ENCODE peak calls at places on chromosomes 6 and 20, in eight cellular contexts. One of them, this sample, is unnamed.

GRCh38 chr6:108847738-108848115 is 495 bp upstream of the ARMC2 start:
- DNase-seq in H9: no peak
- DNase-seq in testis: no peak
- DNase-seq in spleen: no peak
- DNase-seq in CD8-positive, alpha-beta T cell: no peak
- DNase-seq in iPS DF 6.9: no peak
- DNase-seq in pancreas: no peak
- DNase-seq in effector memory CD4-positive, alpha-beta T cell: no peak
- DNase-seq in this sample: no peak

GRCh38 chr6:19465760-19466159 is 371.4 kb upstream of the ID4 start:
- DNase-seq in H9: no peak
- DNase-seq in testis: no peak
- DNase-seq in spleen: no peak
- DNase-seq in CD8-positive, alpha-beta T cell: no peak
- DNase-seq in iPS DF 6.9: no peak
- DNase-seq in pancreas: no peak
- DNase-seq in effector memory CD4-positive, alpha-beta T cell: no peak
- DNase-seq in this sample: no peak

GRCh38 chr6:41683460-41684310 is 45.4 kb downstream of the MDFI start:
- DNase-seq in H9: peak; percentile 84
- DNase-seq in testis: peak; percentile 90
- DNase-seq in spleen: peak; percentile 97
- DNase-seq in CD8-positive, alpha-beta T cell: peak; percentile 75
- DNase-seq in iPS DF 6.9: peak; percentile 54
- DNase-seq in pancreas: peak; percentile 66
- DNase-seq in effector memory CD4-positive, alpha-beta T cell: peak; percentile 33
- DNase-seq in this sample: peak; percentile 96

GRCh38 chr6:73648166-73648565 is 5.6 kb downstream of the SLC17A5 start:
- DNase-seq in H9: no peak
- DNase-seq in testis: no peak
- DNase-seq in spleen: no peak
- DNase-seq in CD8-positive, alpha-beta T cell: no peak
- DNase-seq in iPS DF 6.9: no peak
- DNase-seq in pancreas: no peak
- DNase-seq in effector memory CD4-positive, alpha-beta T cell: no peak
- DNase-seq in this sample: no peak

GRCh38 chr6:114084327-114084890 is 113.5 kb upstream of the HDAC2 start:
- DNase-seq in H9: no peak
- DNase-seq in testis: peak; percentile 64
- DNase-seq in spleen: no peak
- DNase-seq in CD8-positive, alpha-beta T cell: no peak
- DNase-seq in iPS DF 6.9: no peak
- DNase-seq in pancreas: no peak
- DNase-seq in effector memory CD4-positive, alpha-beta T cell: no peak
- DNase-seq in this sample: peak; percentile 37

GRCh38 chr6:143970827-143971226 is 37.2 kb downstream of the PLAGL1 start:
- DNase-seq in H9: no peak
- DNase-seq in testis: no peak
- DNase-seq in spleen: no peak
- DNase-seq in CD8-positive, alpha-beta T cell: no peak
- DNase-seq in iPS DF 6.9: no peak
- DNase-seq in pancreas: no peak
- DNase-seq in effector memory CD4-positive, alpha-beta T cell: no peak
- DNase-seq in this sample: no peak

GRCh38 chr6:88166493-88166900 is 350 bp upstream of the CNR1 start:
- DNase-seq in H9: no peak
- DNase-seq in testis: peak; percentile 34
- DNase-seq in spleen: peak; percentile 85
- DNase-seq in CD8-positive, alpha-beta T cell: no peak
- DNase-seq in iPS DF 6.9: no peak
- DNase-seq in pancreas: no peak
- DNase-seq in effector memory CD4-positive, alpha-beta T cell: no peak
- DNase-seq in this sample: peak; percentile 84

GRCh38 chr6:169229611-169230321 is 23.9 kb downstream of the THBS2 start:
- DNase-seq in H9: no peak
- DNase-seq in testis: no peak
- DNase-seq in spleen: no peak
- DNase-seq in CD8-positive, alpha-beta T cell: no peak
- DNase-seq in iPS DF 6.9: no peak
- DNase-seq in pancreas: no peak
- DNase-seq in effector memory CD4-positive, alpha-beta T cell: no peak
- DNase-seq in this sample: no peak

GRCh38 chr6:90463359-90463758 is 123.5 kb downstream of the MAP3K7 start:
- DNase-seq in H9: no peak
- DNase-seq in testis: no peak
- DNase-seq in spleen: no peak
- DNase-seq in CD8-positive, alpha-beta T cell: no peak
- DNase-seq in iPS DF 6.9: no peak
- DNase-seq in pancreas: no peak
- DNase-seq in effector memory CD4-positive, alpha-beta T cell: peak; percentile 18
- DNase-seq in this sample: no peak

GRCh38 chr6:72140795-72141194 is 254.4 kb downstream of the RIMS1 start:
- DNase-seq in H9: no peak
- DNase-seq in testis: no peak
- DNase-seq in spleen: no peak
- DNase-seq in CD8-positive, alpha-beta T cell: no peak
- DNase-seq in iPS DF 6.9: no peak
- DNase-seq in pancreas: no peak
- DNase-seq in effector memory CD4-positive, alpha-beta T cell: no peak
- DNase-seq in this sample: no peak

GRCh38 chr20:50163570-50164317 is 10.2 kb upstream of the PEDS1 start:
- DNase-seq in H9: no peak
- DNase-seq in testis: no peak
- DNase-seq in spleen: no peak
- DNase-seq in CD8-positive, alpha-beta T cell: no peak
- DNase-seq in iPS DF 6.9: no peak
- DNase-seq in pancreas: no peak
- DNase-seq in effector memory CD4-positive, alpha-beta T cell: no peak
- DNase-seq in this sample: no peak

GRCh38 chr20:46642265-46642942 is 8.9 kb downstream of the SLC13A3 start:
- DNase-seq in H9: no peak
- DNase-seq in testis: no peak
- DNase-seq in spleen: no peak
- DNase-seq in CD8-positive, alpha-beta T cell: no peak
- DNase-seq in iPS DF 6.9: no peak
- DNase-seq in pancreas: no peak
- DNase-seq in effector memory CD4-positive, alpha-beta T cell: no peak
- DNase-seq in this sample: no peak

GRCh38 chr6:163608060-163608752 is 193.7 kb downstream of the QKI start:
- DNase-seq in H9: no peak
- DNase-seq in testis: no peak
- DNase-seq in spleen: no peak
- DNase-seq in CD8-positive, alpha-beta T cell: no peak
- DNase-seq in iPS DF 6.9: no peak
- DNase-seq in pancreas: no peak
- DNase-seq in effector memory CD4-positive, alpha-beta T cell: no peak
- DNase-seq in this sample: no peak

GRCh38 chr6:132253211-132253610 is 148.1 kb downstream of the MOXD1 start:
- DNase-seq in H9: no peak
- DNase-seq in testis: no peak
- DNase-seq in spleen: no peak
- DNase-seq in CD8-positive, alpha-beta T cell: no peak
- DNase-seq in iPS DF 6.9: no peak
- DNase-seq in pancreas: no peak
- DNase-seq in effector memory CD4-positive, alpha-beta T cell: no peak
- DNase-seq in this sample: no peak

GRCh38 chr20:10660661-10661060 is 13.1 kb downstream of the JAG1 start:
- DNase-seq in H9: no peak
- DNase-seq in testis: no peak
- DNase-seq in spleen: no peak
- DNase-seq in CD8-positive, alpha-beta T cell: no peak
- DNase-seq in iPS DF 6.9: no peak
- DNase-seq in pancreas: no peak
- DNase-seq in effector memory CD4-positive, alpha-beta T cell: no peak
- DNase-seq in this sample: no peak

GRCh38 chr20:10659651-10660601 is 13.9 kb downstream of the JAG1 start:
- DNase-seq in H9: peak; percentile 30
- DNase-seq in testis: no peak
- DNase-seq in spleen: no peak
- DNase-seq in CD8-positive, alpha-beta T cell: no peak
- DNase-seq in iPS DF 6.9: no peak
- DNase-seq in pancreas: no peak
- DNase-seq in effector memory CD4-positive, alpha-beta T cell: no peak
- DNase-seq in this sample: peak; percentile 85

GRCh38 chr20:10662151-10662550 is 11.6 kb downstream of the JAG1 start:
- DNase-seq in H9: peak; percentile 6
- DNase-seq in testis: no peak
- DNase-seq in spleen: no peak
- DNase-seq in CD8-positive, alpha-beta T cell: no peak
- DNase-seq in iPS DF 6.9: no peak
- DNase-seq in pancreas: no peak
- DNase-seq in effector memory CD4-positive, alpha-beta T cell: no peak
- DNase-seq in this sample: no peak

GRCh38 chr20:10662661-10663458 is 10.9 kb downstream of the JAG1 start:
- DNase-seq in H9: peak; percentile 7
- DNase-seq in testis: no peak
- DNase-seq in spleen: no peak
- DNase-seq in CD8-positive, alpha-beta T cell: no peak
- DNase-seq in iPS DF 6.9: no peak
- DNase-seq in pancreas: no peak
- DNase-seq in effector memory CD4-positive, alpha-beta T cell: no peak
- DNase-seq in this sample: no peak

GRCh38 chr20:10661261-10661660 is 12.5 kb downstream of the JAG1 start:
- DNase-seq in H9: peak; percentile 13
- DNase-seq in testis: no peak
- DNase-seq in spleen: no peak
- DNase-seq in CD8-positive, alpha-beta T cell: no peak
- DNase-seq in iPS DF 6.9: no peak
- DNase-seq in pancreas: no peak
- DNase-seq in effector memory CD4-positive, alpha-beta T cell: no peak
- DNase-seq in this sample: no peak
- H3K4me1 ChIP-seq in H9: peaks cover 30% of the 10 kb centered on the region
- H3K4me1 ChIP-seq in testis: peaks cover 28% of the 10 kb centered on the region
- H3K4me1 ChIP-seq in spleen: peaks cover 5% of the 10 kb centered on the region
- H3K4me1 ChIP-seq in CD8-positive, alpha-beta T cell: no peaks in the 10 kb centered on the region
- H3K4me1 ChIP-seq in iPS DF 6.9: peaks cover 19% of the 10 kb centered on the region
- H3K4me1 ChIP-seq in pancreas: peaks cover 55% of the 10 kb centered on the region
- H3K4me1 ChIP-seq in effector memory CD4-positive, alpha-beta T cell: no peaks in the 10 kb centered on the region
- H3K4me1 ChIP-seq in this sample: peaks cover 13% of the 10 kb centered on the region

GRCh38 chr20:22374066-22374465 is 210.3 kb downstream of the FOXA2 start:
- DNase-seq in H9: no peak
- DNase-seq in testis: no peak
- DNase-seq in spleen: no peak
- DNase-seq in CD8-positive, alpha-beta T cell: no peak
- DNase-seq in iPS DF 6.9: no peak
- DNase-seq in pancreas: no peak
- DNase-seq in effector memory CD4-positive, alpha-beta T cell: no peak
- DNase-seq in this sample: no peak
- H3K4me1 ChIP-seq in H9: no peaks in the 10 kb centered on the region
- H3K4me1 ChIP-seq in testis: no peaks in the 10 kb centered on the region
- H3K4me1 ChIP-seq in spleen: no peaks in the 10 kb centered on the region
- H3K4me1 ChIP-seq in CD8-positive, alpha-beta T cell: peaks cover 8% of the 10 kb centered on the region
- H3K4me1 ChIP-seq in iPS DF 6.9: no peaks in the 10 kb centered on the region
- H3K4me1 ChIP-seq in pancreas: no peaks in the 10 kb centered on the region
- H3K4me1 ChIP-seq in effector memory CD4-positive, alpha-beta T cell: no peaks in the 10 kb centered on the region
- H3K4me1 ChIP-seq in this sample: no peaks in the 10 kb centered on the region

DNA sequence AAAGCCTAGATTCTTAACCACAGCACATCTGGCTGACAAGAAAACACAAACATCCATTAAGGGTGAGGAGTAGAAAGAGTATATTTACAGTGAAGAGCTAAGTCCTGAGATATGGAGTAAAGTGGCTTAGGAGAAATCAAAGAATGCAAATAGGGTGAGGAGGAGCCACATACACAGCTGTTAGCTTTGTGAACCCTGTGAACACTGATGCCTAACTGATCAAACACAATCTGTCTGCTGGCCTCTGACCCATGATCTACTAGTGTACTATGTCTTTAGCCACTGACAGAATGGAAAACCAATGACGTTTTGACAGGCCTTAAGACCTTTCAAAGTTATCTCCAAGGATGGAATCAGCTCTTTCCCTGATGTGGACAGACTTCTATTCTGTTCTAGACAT is 75.2 kb downstream of the ZHX3 start:
- DNase-seq in H9: no peak
- DNase-seq in testis: no peak
- DNase-seq in spleen: no peak
- DNase-seq in CD8-positive, alpha-beta T cell: no peak
- DNase-seq in iPS DF 6.9: no peak
- DNase-seq in pancreas: no peak
- DNase-seq in effector memory CD4-positive, alpha-beta T cell: no peak
- DNase-seq in this sample: no peak
- H3K4me1 ChIP-seq in H9: no peaks in the 10 kb centered on the region
- H3K4me1 ChIP-seq in testis: peaks cover 22% of the 10 kb centered on the region
- H3K4me1 ChIP-seq in spleen: peaks cover 15% of the 10 kb centered on the region
- H3K4me1 ChIP-seq in CD8-positive, alpha-beta T cell: peaks cover 12% of the 10 kb centered on the region
- H3K4me1 ChIP-seq in iPS DF 6.9: no peaks in the 10 kb centered on the region
- H3K4me1 ChIP-seq in pancreas: no peaks in the 10 kb centered on the region
- H3K4me1 ChIP-seq in effector memory CD4-positive, alpha-beta T cell: no peaks in the 10 kb centered on the region
- H3K4me1 ChIP-seq in this sample: peaks cover 17% of the 10 kb centered on the region

DNA sequence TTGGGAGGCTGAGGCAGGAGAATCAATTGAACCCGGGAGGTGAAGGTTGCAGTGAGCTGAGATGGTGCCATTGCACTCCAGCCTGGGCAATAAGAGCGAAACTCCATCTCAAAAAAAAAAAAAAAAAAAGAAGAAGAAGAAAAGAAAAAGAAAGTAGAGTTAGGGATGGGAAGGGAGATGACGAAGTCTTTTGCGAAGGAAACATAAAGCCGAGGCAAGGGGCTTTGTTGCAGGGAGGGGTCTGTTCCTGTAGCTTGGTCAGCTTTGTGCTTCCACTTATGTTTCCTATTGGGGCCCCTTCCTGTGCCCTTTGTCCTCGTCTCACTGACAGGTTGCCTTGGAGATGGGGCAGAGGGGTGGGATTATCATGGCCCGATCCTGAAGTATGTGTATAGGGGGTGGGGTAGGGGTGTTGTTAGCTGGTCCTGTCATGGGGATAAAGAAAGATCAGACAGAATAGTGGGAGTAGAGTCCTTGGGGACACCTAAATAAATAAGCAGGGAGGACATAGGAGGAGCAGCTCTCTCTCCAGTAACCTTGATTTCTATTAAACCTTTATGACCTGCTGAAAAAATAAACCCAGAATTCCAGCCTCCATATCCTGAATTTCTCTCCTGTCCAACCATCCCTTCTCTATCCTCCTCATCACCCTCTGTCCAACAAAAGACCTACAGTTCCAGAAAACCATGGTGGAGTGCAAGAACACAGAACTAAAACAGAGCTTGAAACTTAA is 1.2 kb upstream of the CLIC1 start:
- DNase-seq in H9: peak; percentile 58
- DNase-seq in testis: no peak
- DNase-seq in spleen: no peak
- DNase-seq in CD8-positive, alpha-beta T cell: no peak
- DNase-seq in iPS DF 6.9: no peak
- DNase-seq in pancreas: no peak
- DNase-seq in effector memory CD4-positive, alpha-beta T cell: no peak
- DNase-seq in this sample: no peak
- H3K4me1 ChIP-seq in H9: peaks cover 16% of the 10 kb centered on the region
- H3K4me1 ChIP-seq in testis: peaks cover 26% of the 10 kb centered on the region
- H3K4me1 ChIP-seq in spleen: peaks cover 55% of the 10 kb centered on the region
- H3K4me1 ChIP-seq in CD8-positive, alpha-beta T cell: peaks cover 55% of the 10 kb centered on the region
- H3K4me1 ChIP-seq in iPS DF 6.9: peaks cover 15% of the 10 kb centered on the region
- H3K4me1 ChIP-seq in pancreas: peaks cover 30% of the 10 kb centered on the region
- H3K4me1 ChIP-seq in effector memory CD4-positive, alpha-beta T cell: peaks cover 50% of the 10 kb centered on the region
- H3K4me1 ChIP-seq in this sample: peaks cover 61% of the 10 kb centered on the region

This sample was measured in left lung.